ENCODE peak calls at places on chromosomes 12 and 14, in four cellular contexts. A is T-helper 17 cell, D is T-cell, E is NCI-H146. M is an unnamed sample.

GRCh38 chr12:110179291-110179690 is 55.1 kb downstream of the IFT81 start:
- DNase-seq in A (no peak), D (no peak), E (no peak), M (no peak)

GRCh38 chr14:50542941-50543418 is 10.6 kb upstream of the MAP4K5 start:
- DNase-seq in A (peak), D (peak), E (peak), M (peak)

GRCh38 chr12:47939009-47939601 is 24.3 kb upstream of the TMEM106C start:
- DNase-seq in A (no peak), D (no peak), E (no peak), M (peak)

GRCh38 chr12:108129017-108129812 is at the start of gene WSCD2:
- DNase-seq in A (no peak), D (no peak), E (peak), M (peak)

GRCh38 chr14:86999076-86999475 is 993.9 kb downstream of the GALC start:
- DNase-seq in A (no peak), D (no peak), E (no peak), M (no peak)

GRCh38 chr12:131827961-131828534 is at the start of gene MMP17:
- DNase-seq in A (no peak), D (no peak), E (peak), M (no peak)

GRCh38 chr14:24673534-24674203 is 39.7 kb upstream of the GZMB start:
- DNase-seq in A (peak), D (peak), E (no peak), M (peak)

GRCh38 chr12:105773501-105773900 is 365.3 kb downstream of the NUAK1 start:
- DNase-seq in A (no peak), D (no peak), E (no peak), M (no peak)

GRCh38 chr14:64654072-64654899 is 49.9 kb upstream of the PLEKHG3 start:
- DNase-seq in A (no peak), D (no peak), E (peak), M (no peak)

GRCh38 chr14:78758333-78758732 is 588.2 kb downstream of the NRXN3 start:
- DNase-seq in A (no peak), D (no peak), E (peak), M (peak)

M was measured in small intestine.